ENCODE peak calls at places on chromosomes 2 and 18, in four cellular contexts. One of them, this sample, is unnamed.
A peak's percentile ranks its signal among the peaks of the same experiment; 100 is the strongest.

GRCh38 chr2:210287301-210287700 is 27.7 kb downstream of the MYL1 start:
- DNase-seq in foreskin fibroblast: no peak
- DNase-seq in AG20443: no peak
- DNase-seq in aorta: peak; percentile 3
- DNase-seq in this sample: no peak

GRCh38 chr2:42438685-42439084 is 55.1 kb downstream of the KCNG3 start:
- DNase-seq in AG20443: no peak
- DNase-seq in foreskin fibroblast: no peak
- DNase-seq in aorta: no peak
- DNase-seq in this sample: no peak

GRCh38 chr18:59719533-59720325 is 22.5 kb upstream of the CCBE1 start:
- DNase-seq in foreskin fibroblast: peak; percentile 86
- DNase-seq in aorta: no peak
- DNase-seq in AG20443: peak; percentile 85
- DNase-seq in this sample: peak; percentile 93

GRCh38 chr2:17857016-17857415 is 21.5 kb upstream of the KCNS3 start:
- DNase-seq in foreskin fibroblast: no peak
- DNase-seq in AG20443: peak; percentile 55
- DNase-seq in aorta: no peak
- DNase-seq in this sample: peak; percentile 22

GRCh38 chr2:196233033-196233807 is 61.8 kb upstream of the STK17B start:
- DNase-seq in AG20443: peak; percentile 70
- DNase-seq in aorta: no peak
- DNase-seq in foreskin fibroblast: peak; percentile 80
- DNase-seq in this sample: peak; percentile 28

GRCh38 chr2:188676012-188676405 is 298.2 kb upstream of the COL3A1 start:
- DNase-seq in AG20443: no peak
- DNase-seq in foreskin fibroblast: no peak
- DNase-seq in aorta: no peak
- DNase-seq in this sample: peak; percentile 79

GRCh38 chr2:72270556-72271275 is 123.1 kb upstream of the CYP26B1 start:
- DNase-seq in aorta: no peak
- DNase-seq in AG20443: no peak
- DNase-seq in foreskin fibroblast: no peak
- DNase-seq in this sample: no peak

GRCh38 chr18:76619342-76620315 is 124.6 kb upstream of the ZNF516 start:
- DNase-seq in AG20443: peak; percentile 42
- DNase-seq in foreskin fibroblast: peak; percentile 71
- DNase-seq in aorta: peak; percentile 82
- DNase-seq in this sample: peak; percentile 9

GRCh38 chr2:232937278-232937906 is 67.3 kb downstream of the SNORC start:
- DNase-seq in foreskin fibroblast: peak; percentile 50
- DNase-seq in aorta: no peak
- DNase-seq in AG20443: peak; percentile 82
- DNase-seq in this sample: peak; percentile 21

GRCh38 chr2:186755066-186755465 is 61.2 kb downstream of the FAM171B start:
- DNase-seq in foreskin fibroblast: peak; percentile 3
- DNase-seq in aorta: no peak
- DNase-seq in AG20443: peak; percentile 27
- DNase-seq in this sample: peak; percentile 54

GRCh38 chr18:74768096-74768495 is 170.4 kb downstream of the ZNF407 start:
- DNase-seq in foreskin fibroblast: peak; percentile 20
- DNase-seq in AG20443: no peak
- DNase-seq in aorta: no peak
- DNase-seq in this sample: no peak